ENCODE peak calls at places on chromosomes 4 and X, in ten cellular contexts. G is NT2/D1, E is HT1080, Y is Ammon's horn, H is GM23338, L is NCI-H1694, W is GM13976, F is GM03348, I is COR-L47, V is cerebellum. J is an unnamed sample.

GRCh38 chr4:140296335-140296753 is 77.1 kb upstream of the SCOC start:
- DNase-seq in G (no peak), E (peak), Y (peak), H (no peak), L (no peak), W (no peak), F (peak), I (peak), V (peak), J (peak)

GRCh38 chr4:141016117-141016798 is 117.0 kb downstream of the RNF150 start:
- DNase-seq in G (no peak), E (no peak), Y (no peak), H (peak), L (no peak), W (no peak), F (no peak), I (peak), V (no peak), J (no peak)

GRCh38 chrX:40097492-40098263 is at the start of gene BCOR:
- DNase-seq in G (no peak), E (peak), Y (peak), H (peak), L (peak), W (peak), F (peak), I (peak), V (peak), J (peak)

GRCh38 chr4:121212801-121213200 is 48.7 kb upstream of the TNIP3 start:
- DNase-seq in G (no peak), E (no peak), Y (no peak), H (no peak), L (no peak), W (no peak), F (no peak), I (no peak), V (no peak), J (no peak)

GRCh38 chr4:184961693-184962092 is 56.6 kb upstream of the HELT start:
- DNase-seq in G (no peak), E (no peak), Y (no peak), H (peak), L (no peak), W (no peak), F (no peak), I (peak), V (no peak), J (no peak)

GRCh38 chr4:163087805-163088204 is 78.9 kb downstream of the NAF1 start:
- DNase-seq in G (no peak), E (no peak), Y (no peak), H (no peak), L (no peak), W (no peak), F (no peak), I (no peak), V (no peak), J (no peak)

GRCh38 chrX:54921427-54922021 is 900 bp downstream of the TRO start:
- DNase-seq in G (peak), E (peak), Y (peak), H (peak), L (peak), W (peak), F (peak), I (peak), V (peak), J (no peak)

GRCh38 chr4:73308286-73308685 is 49.7 kb upstream of the ANKRD17 start:
- DNase-seq in G (no peak), E (peak), Y (peak), H (peak), L (no peak), W (peak), F (peak), I (no peak), V (no peak), J (no peak)

GRCh38 chr4:123288309-123289025 is 108.1 kb upstream of the SPRY1 start:
- DNase-seq in G (no peak), E (no peak), Y (no peak), H (no peak), L (no peak), W (no peak), F (no peak), I (no peak), V (no peak), J (no peak)

GRCh38 chrX:29728639-29729038 is 486.7 kb upstream of the MAGEB2 start:
- DNase-seq in G (no peak), E (no peak), Y (no peak), H (no peak), L (no peak), W (no peak), F (no peak), I (no peak), V (no peak), J (no peak)

GRCh38 chr4:182189107-182189878 is 53.9 kb upstream of the TENM3 start:
- DNase-seq in G (no peak), E (peak), Y (no peak), H (no peak), L (no peak), W (no peak), F (peak), I (peak), V (no peak), J (peak)

GRCh38 chrX:95145848-95146540 is 1472.0 kb downstream of the FAM133A start:
- DNase-seq in G (no peak), E (peak), Y (no peak), H (peak), L (no peak), W (no peak), F (no peak), I (no peak), V (no peak), J (no peak)

GRCh38 chr4:154595807-154596206 is 5.3 kb upstream of the FGA start:
- DNase-seq in G (no peak), E (peak), Y (no peak), H (no peak), L (no peak), W (no peak), F (no peak), I (no peak), V (no peak), J (no peak)

GRCh38 chrX:71144651-71145050 is at the start of gene NLGN3:
- DNase-seq in G (no peak), E (no peak), Y (peak), H (peak), L (no peak), W (no peak), F (peak), I (no peak), V (peak), J (no peak)

GRCh38 chrX:31658360-31658759 is 586.5 kb upstream of the FTHL17 start:
- DNase-seq in G (no peak), E (no peak), Y (peak), H (peak), L (no peak), W (no peak), F (peak), I (no peak), V (peak), J (peak)

GRCh38 chr4:184287697-184288255 is 70.1 kb upstream of the ENPP6 start:
- DNase-seq in G (no peak), E (peak), Y (no peak), H (peak), L (no peak), W (no peak), F (peak), I (no peak), V (peak), J (no peak)

GRCh38 chrX:108068121-108068520 is 23.2 kb downstream of the PSMD10 start:
- DNase-seq in G (no peak), E (no peak), Y (no peak), H (no peak), L (no peak), W (no peak), F (no peak), I (no peak), V (no peak), J (no peak)

GRCh38 chrX:12378706-12379105 is 240.4 kb downstream of the FRMPD4 start:
- DNase-seq in G (no peak), E (no peak), Y (no peak), H (no peak), L (no peak), W (no peak), F (no peak), I (no peak), V (no peak), J (no peak)

GRCh38 chr4:57351716-57352115 is 241.5 kb upstream of the IGFBP7 start:
- DNase-seq in G (no peak), E (no peak), Y (no peak), H (no peak), L (no peak), W (no peak), F (no peak), I (no peak), V (no peak), J (no peak)

GRCh38 chr4:37845201-37845600 is 18.7 kb downstream of the PGM2 start:
- DNase-seq in G (no peak), E (no peak), Y (no peak), H (no peak), L (no peak), W (no peak), F (no peak), I (no peak), V (no peak), J (no peak)

GRCh38 chr4:140523857-140524742 is at the start of gene ELMOD2:
- DNase-seq in G (peak), E (peak), Y (peak), H (peak), L (peak), W (peak), F (peak), I (peak), V (peak), J (peak)

GRCh38 chrX:67780694-67781109 is 236.9 kb downstream of the AR start:
- DNase-seq in G (no peak), E (peak), Y (peak), H (no peak), L (no peak), W (no peak), F (peak), I (no peak), V (peak), J (no peak)

GRCh38 chr4:176340871-176341685 is 21.3 kb downstream of the SPCS3 start:
- DNase-seq in G (peak), E (peak), Y (peak), H (peak), L (peak), W (peak), F (peak), I (peak), V (peak), J (peak)

GRCh38 chr4:74394476-74395136 is 29.7 kb downstream of the EREG start:
- DNase-seq in G (no peak), E (peak), Y (no peak), H (no peak), L (no peak), W (no peak), F (peak), I (no peak), V (no peak), J (peak)

GRCh38 chr4:81421346-81422218 is 50.1 kb downstream of the RASGEF1B start:
- DNase-seq in G (peak), E (peak), Y (peak), H (peak), L (no peak), W (peak), F (no peak), I (peak), V (no peak), J (peak)

GRCh38 chrX:82232679-82233078 is 1030.8 kb downstream of the SH3BGRL start:
- DNase-seq in G (no peak), E (no peak), Y (no peak), H (no peak), L (no peak), W (no peak), F (no peak), I (no peak), V (no peak), J (no peak)

GRCh38 chr4:133190098-133190497 is 41.0 kb downstream of the PCDH10 start:
- DNase-seq in G (no peak), E (no peak), Y (no peak), H (no peak), L (no peak), W (no peak), F (no peak), I (no peak), V (no peak), J (no peak)

GRCh38 chr4:6294705-6295421 is 25.2 kb downstream of the WFS1 start:
- DNase-seq in G (no peak), E (no peak), Y (no peak), H (no peak), L (no peak), W (no peak), F (no peak), I (no peak), V (no peak), J (no peak)

GRCh38 chr4:76012388-76012801 is 5.1 kb upstream of the CXCL9 start:
- DNase-seq in G (no peak), E (no peak), Y (no peak), H (no peak), L (no peak), W (no peak), F (peak), I (no peak), V (no peak), J (no peak)

GRCh38 chr4:165426331-165426730 is 47.5 kb downstream of the CPE start:
- DNase-seq in G (no peak), E (no peak), Y (no peak), H (no peak), L (no peak), W (no peak), F (no peak), I (no peak), V (no peak), J (no peak)

GRCh38 chrX:143754183-143754582 is 33.6 kb upstream of the SPANXN2 start:
- DNase-seq in G (no peak), E (peak), Y (no peak), H (no peak), L (no peak), W (no peak), F (no peak), I (no peak), V (no peak), J (no peak)

GRCh38 chr4:16118090-16118489 is 34.3 kb upstream of the PROM1 start:
- DNase-seq in G (no peak), E (no peak), Y (no peak), H (no peak), L (no peak), W (no peak), F (no peak), I (no peak), V (peak), J (no peak)

GRCh38 chr4:8579526-8580320 is 469 bp upstream of the GPR78 start:
- DNase-seq in G (no peak), E (no peak), Y (no peak), H (no peak), L (no peak), W (no peak), F (no peak), I (no peak), V (no peak), J (no peak)